ENCODE peak calls at places on chromosomes 12 and 14, in nine cellular contexts. J is neural crest cell; Z is CD4-positive, alpha-beta T cell; N is bronchial epithelial cell; M is endothelial cell; A is HFFc6; V is right atrium auricular region; T is foreskin fibroblast; B is heart right ventricle. H is an unnamed sample.

GRCh38 chr12:99521664-99522063 is 125.9 kb upstream of the GARIN6 start:
- DNase-seq in J (no peak), Z (no peak), N (no peak), M (no peak), A (no peak), V (no peak), T (no peak), B (no peak), H (no peak)

GRCh38 chr12:131066207-131066885 is 112.6 kb downstream of the ADGRD1 start:
- DNase-seq in J (no peak), Z (no peak), N (no peak), M (no peak), A (no peak), V (no peak), T (no peak), B (peak), H (no peak)

GRCh38 chr12:120115066-120115465 is 1.5 kb downstream of the RAB35 start:
- DNase-seq in J (no peak), Z (no peak), N (no peak), M (no peak), A (no peak), V (no peak), T (no peak), B (no peak), H (no peak)

GRCh38 chr12:88816201-88816600 is 235.9 kb upstream of the KITLG start:
- DNase-seq in J (no peak), Z (no peak), N (peak), M (no peak), A (peak), V (no peak), T (no peak), B (no peak), H (no peak)

GRCh38 chr12:30825341-30825740 is 70.6 kb upstream of the CAPRIN2 start:
- DNase-seq in J (no peak), Z (no peak), N (no peak), M (no peak), A (no peak), V (peak), T (no peak), B (no peak), H (no peak)

GRCh38 chr12:118979763-118980406 is 1.5 kb upstream of the SRRM4 start:
- DNase-seq in J (peak), Z (no peak), N (peak), M (peak), A (no peak), V (no peak), T (peak), B (peak), H (no peak)

GRCh38 chr14:52146504-52146903 is 77.6 kb upstream of the NID2 start:
- DNase-seq in J (no peak), Z (no peak), N (no peak), M (no peak), A (no peak), V (no peak), T (peak), B (no peak), H (no peak)

GRCh38 chr12:30696486-30696885 is 817 bp upstream of the IPO8 start:
- DNase-seq in J (no peak), Z (no peak), N (no peak), M (peak), A (no peak), V (no peak), T (no peak), B (no peak), H (no peak)

GRCh38 chr12:58809064-58809607 is 111.2 kb downstream of the LRIG3 start:
- DNase-seq in J (no peak), Z (no peak), N (no peak), M (no peak), A (no peak), V (no peak), T (peak), B (no peak), H (no peak)

GRCh38 chr14:38662781-38663180 is 406.9 kb upstream of the CLEC14A start:
- DNase-seq in J (no peak), Z (no peak), N (no peak), M (no peak), A (no peak), V (no peak), T (no peak), B (no peak), H (no peak)

GRCh38 chr12:54525383-54525782 is 24.0 kb upstream of the PDE1B start:
- DNase-seq in J (no peak), Z (no peak), N (no peak), M (no peak), A (no peak), V (no peak), T (no peak), B (no peak), H (no peak)

GRCh38 chr14:64292197-64292596 is 2.0 kb downstream of the ESR2 start:
- DNase-seq in J (no peak), Z (no peak), N (no peak), M (no peak), A (no peak), V (no peak), T (no peak), B (no peak), H (no peak)

GRCh38 chr14:64658201-64658600 is 46.0 kb upstream of the PLEKHG3 start:
- DNase-seq in J (no peak), Z (no peak), N (no peak), M (no peak), A (no peak), V (no peak), T (no peak), B (no peak), H (no peak)

GRCh38 chr14:88269816-88270416 is 53.2 kb downstream of the KCNK10 start:
- DNase-seq in J (no peak), Z (no peak), N (no peak), M (no peak), A (no peak), V (no peak), T (no peak), B (no peak), H (no peak)

GRCh38 chr14:22657861-22658260 is 13.7 kb upstream of the OR6J1 start:
- DNase-seq in J (no peak), Z (no peak), N (peak), M (no peak), A (peak), V (no peak), T (peak), B (no peak), H (no peak)
- TF ChIP-seq CTCF in J (no peak), Z (no peak), N (peak), M (no peak), A (peak), V (no peak), T (peak), B (peak), H (peak)

DNA sequence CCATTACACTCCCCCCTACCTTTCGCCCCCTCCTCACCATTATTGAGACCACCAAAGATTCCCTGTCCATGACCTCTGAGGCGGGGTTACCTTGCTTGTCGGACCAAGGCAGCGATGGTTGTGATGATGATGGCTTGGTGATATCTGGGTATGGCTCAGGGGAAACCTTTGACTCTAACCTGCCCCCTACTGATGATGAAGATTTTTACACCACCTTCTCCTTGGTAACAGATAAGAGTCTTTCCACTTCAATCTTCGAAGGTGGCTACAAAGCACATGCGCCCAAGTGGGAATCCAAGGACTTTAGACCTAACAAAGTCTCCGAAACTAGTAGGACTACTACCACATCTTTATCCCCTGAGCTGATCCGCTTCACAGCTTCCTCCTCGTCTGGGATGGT is 350.2 kb downstream of the DIO2 start:
- DNase-seq in J (no peak), Z (no peak), N (no peak), M (peak), A (no peak), V (no peak), T (no peak), B (no peak), H (no peak)
- TF ChIP-seq CTCF in J (no peak), Z (no peak), N (no peak), M (peak), A (no peak), V (no peak), T (no peak), B (no peak), H (no peak)

GRCh38 chr14:89493877-89494634 is 77.0 kb upstream of the FOXN3 start:
- DNase-seq in J (no peak), Z (no peak), N (no peak), M (no peak), A (no peak), V (no peak), T (no peak), B (no peak), H (no peak)
- TF ChIP-seq CTCF in J (no peak), Z (no peak), N (no peak), M (no peak), A (no peak), V (no peak), T (no peak), B (no peak), H (no peak)

DNA sequence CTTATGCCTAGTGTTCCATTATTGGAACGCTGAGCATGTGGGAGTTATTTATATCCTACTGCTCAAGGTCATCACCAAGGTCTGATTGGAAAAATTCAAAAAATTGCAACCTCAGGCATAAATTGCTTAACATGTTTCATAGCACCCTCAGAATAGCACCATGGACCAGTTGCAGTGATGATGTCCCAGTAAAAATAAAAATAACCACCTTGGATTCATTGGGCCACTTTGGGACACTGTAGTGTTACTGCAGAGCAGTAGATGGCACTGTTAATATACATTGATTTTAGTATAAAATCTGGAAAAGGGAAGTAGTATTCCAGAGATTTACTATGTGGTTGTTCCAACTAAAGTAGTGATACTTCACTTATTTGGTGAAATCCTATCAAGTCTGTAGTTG is 31.0 kb upstream of the PTCSC3 start:
- DNase-seq in J (no peak), Z (no peak), N (peak), M (no peak), A (no peak), V (no peak), T (no peak), B (no peak), H (no peak)
- TF ChIP-seq CTCF in J (peak), Z (no peak), N (peak), M (no peak), A (peak), V (no peak), T (peak), B (peak), H (peak)

DNA sequence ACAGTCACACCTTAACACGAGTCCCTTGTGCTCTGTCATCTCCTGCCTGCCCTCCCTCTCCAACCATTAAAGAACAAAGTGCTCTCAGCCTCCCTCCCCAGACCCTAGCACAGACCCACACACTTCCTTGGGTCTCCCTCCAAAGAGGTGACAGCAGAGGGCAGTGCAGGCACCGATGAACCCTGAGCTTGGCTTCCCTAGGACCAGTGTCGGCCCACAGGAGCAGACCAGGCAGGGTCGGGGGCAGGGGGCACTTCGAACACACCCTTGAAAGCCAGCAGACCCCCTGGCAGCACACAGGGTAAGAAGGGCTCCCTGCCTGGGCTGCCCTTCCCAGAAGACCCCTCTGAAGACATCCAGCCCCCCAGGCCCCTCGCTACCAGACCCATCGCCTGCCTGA is 7.0 kb downstream of the CDK2AP1 start:
- DNase-seq in J (peak), Z (no peak), N (no peak), M (peak), A (no peak), V (no peak), T (no peak), B (no peak), H (no peak)
- TF ChIP-seq CTCF in J (no peak), Z (no peak), N (no peak), M (no peak), A (peak), V (no peak), T (peak), B (peak), H (no peak)

DNA sequence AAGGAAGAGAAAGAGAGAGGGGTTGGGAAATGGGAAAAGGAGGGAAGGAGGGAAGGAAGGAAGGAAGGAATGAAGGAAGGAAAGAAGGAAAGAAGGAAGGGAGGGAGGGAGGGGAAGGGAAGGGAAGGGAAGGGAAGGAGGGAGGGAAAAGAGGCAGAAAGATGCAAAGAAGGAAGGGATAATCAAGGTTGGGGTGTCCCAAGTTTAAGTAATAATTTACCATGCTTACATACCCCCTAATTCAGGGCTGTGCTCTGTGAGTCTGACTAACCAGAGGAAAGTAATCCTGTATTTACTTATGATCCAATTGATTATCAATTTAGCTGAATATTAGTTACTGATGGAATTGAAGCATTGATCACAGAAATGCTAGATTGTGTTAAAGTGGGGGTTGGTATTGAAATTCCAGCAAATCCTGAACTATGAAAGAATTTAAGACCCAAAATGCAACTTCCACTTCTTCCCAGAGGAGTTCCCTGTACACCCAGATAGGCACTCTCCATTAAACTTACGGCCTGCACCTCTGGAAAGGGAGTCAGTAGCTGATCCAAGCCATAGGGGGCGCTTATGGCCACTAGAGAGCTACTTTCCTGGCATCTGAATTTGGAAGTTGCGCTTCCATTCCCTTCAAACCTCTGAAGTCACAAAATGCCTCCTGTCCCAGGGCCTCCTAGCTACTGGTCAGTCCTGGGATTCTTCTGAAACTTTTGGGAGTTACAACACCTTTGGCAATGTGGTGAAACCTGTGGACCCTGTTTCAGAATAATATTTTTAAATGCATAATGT is 162.7 kb upstream of the PWP1 start:
- DNase-seq in J (peak), Z (no peak), N (no peak), M (peak), A (no peak), V (no peak), T (no peak), B (no peak), H (no peak)
- TF ChIP-seq CTCF in J (peak), Z (no peak), N (peak), M (peak), A (no peak), V (no peak), T (no peak), B (no peak), H (no peak)

DNA sequence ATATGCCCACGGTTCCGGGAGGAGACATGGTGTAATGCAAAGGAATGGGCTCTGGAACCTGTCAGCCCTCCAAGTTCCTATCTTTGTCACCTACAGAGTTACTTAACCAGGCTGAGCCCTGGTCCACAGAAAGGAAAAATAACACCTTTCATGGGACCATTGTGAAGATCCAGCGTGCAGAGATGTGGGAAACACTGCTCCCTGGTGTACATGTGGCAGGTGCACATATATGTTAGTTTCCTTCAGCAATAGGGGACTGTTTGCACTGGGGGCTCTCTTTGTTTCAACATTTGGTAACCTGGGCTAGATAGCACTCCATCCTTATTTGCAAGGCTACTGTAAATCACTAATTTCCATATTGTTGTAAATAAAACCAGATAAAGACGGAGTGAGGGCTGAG is 72.3 kb downstream of the ANO2 start:
- DNase-seq in J (no peak), Z (no peak), N (peak), M (no peak), A (peak), V (no peak), T (peak), B (no peak), H (no peak)
- TF ChIP-seq CTCF in J (peak), Z (no peak), N (peak), M (no peak), A (peak), V (no peak), T (peak), B (peak), H (peak)